ENCODE peak calls at places on chromosomes 1 and 21, in nine cellular contexts. F is thyroid gland, M is IMR-90, E is Peyer's patch, J is lower leg skin, Q is suprapubic skin, K is GM12892, D is tibial nerve, P is A549. C is an unnamed sample.

GRCh38 chr1:88239205-88239604 is 444.9 kb upstream of the PKN2 start:
- DNase-seq in K (no peak), Q (no peak), F (no peak), D (no peak), J (no peak), P (no peak), E (no peak), M (no peak), C (no peak)

GRCh38 chr1:109252893-109253802 is 3.8 kb downstream of the CELSR2 start:
- DNase-seq in M (no peak), D (no peak), Q (no peak), E (no peak), J (no peak), K (peak; percentile 33), P (no peak), F (peak; percentile 96), C (no peak)

GRCh38 chr1:183508694-183509093 is 36.4 kb downstream of the SMG7 start:
- DNase-seq in D (no peak), E (no peak), F (no peak), P (no peak), Q (no peak), K (no peak), J (no peak), M (no peak), C (no peak)

GRCh38 chr1:37719572-37720195 is 27.4 kb downstream of the CDCA8 start:
- DNase-seq in D (no peak), E (no peak), P (no peak), M (peak; percentile 10), F (no peak), K (no peak), J (peak; percentile 81), Q (no peak), C (no peak)

GRCh38 chr1:168907053-168907452 is 178.0 kb upstream of the DPT start:
- DNase-seq in K (no peak), J (no peak), D (no peak), F (peak; percentile 50), Q (no peak), M (no peak), E (no peak), P (no peak), C (no peak)

GRCh38 chr1:231603598-231604275 is 22.9 kb upstream of the DISC1 start:
- DNase-seq in J (no peak), F (peak; percentile 27), M (peak; percentile 54), P (peak; percentile 79), E (peak; percentile 31), Q (no peak), K (peak; percentile 19), D (peak; percentile 35), C (no peak)

GRCh38 chr21:36126621-36127110 is 8.2 kb upstream of the CBR3 start:
- DNase-seq in M (no peak), E (no peak), D (no peak), J (no peak), K (no peak), Q (no peak), P (no peak), F (no peak), C (no peak)

GRCh38 chr1:7534061-7534825 is 236.9 kb upstream of the VAMP3 start:
- DNase-seq in K (no peak), F (no peak), Q (no peak), D (no peak), P (no peak), J (no peak), E (no peak), M (no peak), C (no peak)

GRCh38 chr1:56068210-56068609 is 511.2 kb downstream of the PLPP3 start:
- DNase-seq in D (no peak), F (no peak), J (no peak), E (no peak), Q (no peak), M (no peak), K (no peak), P (no peak), C (no peak)

GRCh38 chr1:161817155-161817730 is 51.1 kb downstream of the ATF6 start:
- DNase-seq in K (no peak), P (no peak), M (no peak), E (no peak), Q (no peak), J (no peak), F (no peak), D (no peak), C (no peak)

GRCh38 chr1:2606806-2607680 is 20.5 kb downstream of the PRXL2B start:
- DNase-seq in F (no peak), P (no peak), Q (peak; percentile 73), K (no peak), D (no peak), M (no peak), J (peak; percentile 80), E (no peak), C (no peak)

GRCh38 chr1:234601217-234602017 is 8.6 kb downstream of the IRF2BP2 start:
- DNase-seq in Q (no peak), D (no peak), M (peak; percentile 66), J (peak; percentile 48), K (no peak), F (no peak), P (peak; percentile 69), E (peak; percentile 28), C (no peak)

GRCh38 chr1:152457561-152457960 is 43.5 kb upstream of the CRNN start:
- DNase-seq in J (no peak), D (no peak), K (no peak), P (no peak), F (no peak), E (no peak), M (no peak), Q (no peak), C (no peak)

GRCh38 chr1:95034506-95034905 is 38.2 kb downstream of the ALG14 start:
- DNase-seq in D (no peak), K (no peak), F (no peak), J (no peak), Q (no peak), E (no peak), P (no peak), M (peak; percentile 61), C (no peak)

GRCh38 chr1:168257397-168257796 is 23.3 kb upstream of the TBX19 start:
- DNase-seq in D (no peak), F (no peak), J (no peak), K (no peak), E (no peak), P (no peak), M (no peak), Q (no peak), C (no peak)

GRCh38 chr1:231778009-231778719 is 151.6 kb downstream of the DISC1 start:
- DNase-seq in J (peak; percentile 88), E (no peak), P (peak; percentile 19), D (peak; percentile 26), Q (no peak), K (no peak), F (peak; percentile 31), M (peak; percentile 47), C (no peak)

DNA sequence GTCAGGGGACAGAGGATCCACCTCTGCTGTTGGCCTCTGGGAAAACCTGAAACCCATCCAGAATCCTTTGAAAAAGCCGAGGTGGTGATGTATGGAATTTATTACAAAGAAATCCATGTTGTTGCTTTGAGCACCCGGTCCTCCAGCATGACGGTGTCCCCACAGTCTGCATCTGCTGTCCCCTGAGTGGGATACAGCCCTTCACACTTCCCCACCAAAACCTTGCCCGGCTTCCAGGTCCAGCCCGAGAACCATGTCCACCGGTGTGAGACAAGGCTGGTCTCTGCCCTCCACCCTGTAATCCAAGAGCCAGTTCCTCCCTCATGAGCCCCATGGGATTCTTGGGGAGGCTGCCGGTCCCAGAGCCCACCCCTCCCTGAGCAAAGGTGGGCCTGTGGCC is 70.5 kb downstream of the STUM start:
- DNase-seq in M (no peak), D (no peak), P (no peak), F (no peak), J (peak; percentile 58), K (no peak), E (no peak), Q (peak; percentile 71), C (no peak)
- TF ChIP-seq POLR2A in M (no peak), D (no peak), P (no peak), F (no peak), J (no peak), K (no peak), E (no peak), Q (no peak), C (no peak)

DNA sequence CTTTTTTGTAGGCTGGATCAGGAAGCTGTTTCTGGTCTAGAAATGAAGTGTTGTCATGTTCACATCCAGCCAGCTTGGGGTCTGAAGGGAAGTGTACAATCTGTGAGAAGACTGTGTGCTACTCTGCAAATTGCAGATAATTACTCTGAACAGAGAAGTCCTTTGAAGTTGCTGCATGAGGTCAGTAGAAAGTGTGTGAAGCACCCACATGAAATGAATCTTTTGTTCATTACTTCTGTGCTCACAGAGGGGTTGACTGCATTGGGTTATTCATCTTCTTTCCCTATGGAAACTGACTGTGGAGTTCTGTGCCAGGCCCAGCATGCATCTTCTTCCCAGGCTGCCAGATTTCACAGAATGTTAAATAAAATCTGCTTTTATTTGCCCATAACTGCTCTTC is 47.1 kb downstream of the CTH start:
- DNase-seq in M (no peak), F (no peak), K (no peak), Q (no peak), D (no peak), E (no peak), J (no peak), P (no peak), C (no peak)
- TF ChIP-seq POLR2A in M (no peak), F (no peak), K (no peak), Q (no peak), D (no peak), E (no peak), J (no peak), P (no peak), C (no peak)

GRCh38 chr1:244451539-244451950 is at the start of gene ADSS2:
- DNase-seq in D (no peak), E (no peak), K (no peak), P (no peak), Q (no peak), M (no peak), F (no peak), J (no peak), C (peak; percentile 11)
- TF ChIP-seq POLR2A in D (peak; percentile 80), E (peak; percentile 92), K (peak; percentile 87), P (peak; percentile 93), Q (peak; percentile 84), M (peak; percentile 93), F (peak; percentile 95), J (no peak), C (peak; percentile 95)

GRCh38 chr21:38493549-38494253 is 4.6 kb downstream of the ERG start:
- DNase-seq in P (no peak), J (no peak), K (no peak), M (no peak), F (no peak), E (no peak), D (no peak), Q (no peak), C (no peak)

GRCh38 chr21:38494254-38494648 is 4.0 kb downstream of the ERG start:
- DNase-seq in K (no peak), P (no peak), J (no peak), F (no peak), D (no peak), M (no peak), Q (no peak), E (no peak), C (no peak)

GRCh38 chr21:38496224-38496623 is 2.1 kb downstream of the ERG start:
- DNase-seq in K (no peak), E (no peak), P (no peak), D (no peak), F (no peak), M (no peak), Q (no peak), J (no peak), C (no peak)

GRCh38 chr21:38495242-38495641 is 3.0 kb downstream of the ERG start:
- DNase-seq in K (no peak), J (no peak), D (no peak), Q (no peak), E (no peak), M (no peak), F (no peak), P (no peak), C (no peak)

GRCh38 chr21:38494688-38495087 is 3.6 kb downstream of the ERG start:
- DNase-seq in P (no peak), D (no peak), K (no peak), F (peak; percentile 51), M (no peak), J (no peak), Q (no peak), E (no peak), C (no peak)
- TF ChIP-seq POLR2A in P (no peak), D (no peak), K (no peak), F (no peak), M (no peak), J (no peak), Q (no peak), E (no peak), C (no peak)